ENCODE peak calls at places on chromosome 12, in five cellular contexts. T, B, H, J and C are unnamed samples.

GRCh38 chr12:28536088-28536487 is 345.8 kb downstream of the CCDC91 start:
- DNase-seq in B (no peak), J (peak), H (no peak), T (peak), C (peak)

GRCh38 chr12:105319691-105320209 is 10.7 kb upstream of the C12orf75 start:
- DNase-seq in J (no peak), H (peak), T (no peak), B (no peak), C (no peak)

GRCh38 chr12:88299567-88300101 is 157.5 kb downstream of the TMTC3 start:
- DNase-seq in J (peak), H (no peak), B (peak), T (peak), C (peak)

GRCh38 chr12:64229240-64229639 is 7.1 kb upstream of the KICS2 start:
- DNase-seq in H (no peak), J (no peak), B (no peak), T (no peak), C (no peak)

GRCh38 chr12:70560671-70561070 is 76.6 kb downstream of the PTPRB start:
- DNase-seq in B (no peak), T (no peak), J (no peak), H (no peak), C (no peak)

GRCh38 chr12:94614288-94614721 is 36.1 kb downstream of the TMCC3 start:
- DNase-seq in H (no peak), T (no peak), B (no peak), J (no peak), C (no peak)

GRCh38 chr12:28958553-28959195 is 190.4 kb upstream of the FAR2 start:
- DNase-seq in B (peak), J (no peak), T (no peak), H (no peak), C (no peak)

GRCh38 chr12:88401153-88401552 is 179.1 kb downstream of the KITLG start:
- DNase-seq in T (no peak), H (no peak), B (peak), J (no peak), C (no peak)

GRCh38 chr12:59429766-59430165 is 166.1 kb upstream of the SLC16A7 start:
- DNase-seq in J (peak), T (no peak), H (no peak), B (no peak), C (no peak)

GRCh38 chr12:62259311-62259992 is 752 bp upstream of the USP15 start:
- DNase-seq in J (no peak), H (peak), T (no peak), B (no peak), C (no peak)

GRCh38 chr12:32561931-32562341 is 117.2 kb upstream of the DNM1L start:
- DNase-seq in B (no peak), H (no peak), T (no peak), J (no peak), C (peak)

GRCh38 chr12:100128509-100128908 is 14.2 kb downstream of the BLTP3B start:
- DNase-seq in B (no peak), J (no peak), T (no peak), H (no peak), C (no peak)

GRCh38 chr12:101407054-101407437 is 526 bp downstream of the ARL1 start:
- DNase-seq in J (peak), T (no peak), H (peak), B (peak), C (no peak)

GRCh38 chr12:123063535-123063934 is 83.1 kb downstream of the ARL6IP4 start:
- DNase-seq in T (no peak), J (no peak), H (no peak), B (no peak), C (no peak)

GRCh38 chr12:32502693-32503510 is 103.5 kb downstream of the FGD4 start:
- DNase-seq in H (no peak), J (no peak), T (peak), B (no peak), C (peak)

GRCh38 chr12:132597333-132598283 is 12.8 kb downstream of the LRCOL1 start:
- DNase-seq in J (no peak), B (no peak), H (peak), T (no peak), C (no peak)

GRCh38 chr12:104387190-104387589 is 69.6 kb upstream of the CHST11 start:
- DNase-seq in J (no peak), B (peak), H (no peak), T (no peak), C (no peak)

GRCh38 chr12:88625316-88625715 is 45.0 kb upstream of the KITLG start:
- DNase-seq in H (no peak), J (no peak), T (no peak), B (no peak), C (no peak)

GRCh38 chr12:22684526-22685118 is 59.7 kb downstream of the ETNK1 start:
- DNase-seq in H (no peak), T (no peak), J (no peak), B (peak), C (no peak)

GRCh38 chr12:69619050-69619449 is 8.3 kb upstream of the LRRC10 start:
- DNase-seq in T (no peak), H (no peak), J (no peak), B (peak), C (no peak)

DNA sequence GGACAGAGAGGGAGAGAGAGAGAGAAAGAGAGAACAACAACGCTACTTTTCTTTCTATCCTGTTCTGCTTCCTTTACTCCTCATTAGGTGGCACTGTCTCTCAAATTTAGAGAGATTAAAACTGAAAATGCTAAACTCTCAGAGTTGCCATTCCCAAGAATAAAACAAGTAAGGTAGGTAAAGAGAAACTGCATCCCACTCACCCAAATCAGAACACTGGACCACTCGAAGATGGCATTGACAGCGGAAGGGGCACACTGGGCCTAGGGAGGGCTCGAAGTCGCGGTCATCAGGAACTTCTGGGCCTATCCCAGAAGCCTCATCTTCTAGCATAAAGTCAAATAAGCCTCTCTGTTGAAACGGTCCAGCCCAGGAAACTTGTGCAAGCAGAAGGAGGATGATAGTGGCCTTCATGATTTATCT is 4.5 kb downstream of the DCN start:
- DNase-seq in T (peak), B (no peak), J (no peak), H (no peak), C (no peak)
- H3K4me3 ChIP-seq in T (peak), B (no peak), J (peak), H (no peak), C (peak)

GRCh38 chr12:106580671-106581508 is 1.9 kb upstream of the RFX4 start:
- DNase-seq in T (no peak), B (no peak), H (no peak), J (no peak), C (no peak)
- H3K4me3 ChIP-seq in T (no peak), B (no peak), H (no peak), J (no peak), C (no peak)

GRCh38 chr12:27335364-27336145 is 2.9 kb downstream of the BMAL2 start:
- DNase-seq in H (no peak), B (no peak), J (no peak), T (no peak), C (no peak)

GRCh38 chr12:27334721-27335082 is 2.1 kb downstream of the BMAL2 start:
- DNase-seq in J (no peak), B (no peak), H (no peak), T (no peak), C (no peak)

GRCh38 chr12:27333311-27334009 is 824 bp downstream of the BMAL2 start:
- DNase-seq in H (peak), J (no peak), B (no peak), T (no peak), C (no peak)

GRCh38 chr12:27332407-27333310 is at the start of gene BMAL2:
- DNase-seq in J (no peak), T (no peak), B (no peak), H (peak), C (no peak)

GRCh38 chr12:27334052-27334720 is 1.6 kb downstream of the BMAL2 start:
- DNase-seq in H (no peak), T (no peak), B (no peak), J (no peak), C (no peak)
- H3K4me3 ChIP-seq in H (no peak), T (no peak), B (peak), J (peak), C (no peak)

GRCh38 chr12:9111525-9111924 is 4.2 kb downstream of the A2M start:
- DNase-seq in B (no peak), J (no peak), H (no peak), T (no peak), C (no peak)
- H3K4me3 ChIP-seq in B (no peak), J (no peak), H (no peak), T (no peak), C (no peak)

GRCh38 chr12:75479963-75480461 is 543 bp upstream of the GLIPR1 start:
- DNase-seq in B (peak), H (no peak), T (peak), J (no peak), C (peak)

GRCh38 chr12:75480469-75480949 is at the start of gene GLIPR1:
- DNase-seq in T (peak), B (peak), H (peak), J (peak), C (peak)

GRCh38 chr12:75482636-75483035 is 2.1 kb downstream of the GLIPR1 start:
- DNase-seq in B (no peak), T (no peak), J (no peak), H (no peak), C (no peak)

GRCh38 chr12:75481774-75482173 is 1.2 kb downstream of the GLIPR1 start:
- DNase-seq in B (peak), T (no peak), J (no peak), H (no peak), C (no peak)

GRCh38 chr12:75481013-75481705 is 604 bp downstream of the GLIPR1 start:
- DNase-seq in T (no peak), H (no peak), J (no peak), B (no peak), C (no peak)
- H3K4me3 ChIP-seq in T (peak), H (peak), J (peak), B (peak), C (peak)

GRCh38 chr12:47776471-47777143 is 3.6 kb downstream of the SLC48A1 start:
- DNase-seq in B (no peak), T (peak), J (no peak), H (no peak), C (no peak)
- H3K4me3 ChIP-seq in B (no peak), T (no peak), J (no peak), H (no peak), C (no peak)

DNA sequence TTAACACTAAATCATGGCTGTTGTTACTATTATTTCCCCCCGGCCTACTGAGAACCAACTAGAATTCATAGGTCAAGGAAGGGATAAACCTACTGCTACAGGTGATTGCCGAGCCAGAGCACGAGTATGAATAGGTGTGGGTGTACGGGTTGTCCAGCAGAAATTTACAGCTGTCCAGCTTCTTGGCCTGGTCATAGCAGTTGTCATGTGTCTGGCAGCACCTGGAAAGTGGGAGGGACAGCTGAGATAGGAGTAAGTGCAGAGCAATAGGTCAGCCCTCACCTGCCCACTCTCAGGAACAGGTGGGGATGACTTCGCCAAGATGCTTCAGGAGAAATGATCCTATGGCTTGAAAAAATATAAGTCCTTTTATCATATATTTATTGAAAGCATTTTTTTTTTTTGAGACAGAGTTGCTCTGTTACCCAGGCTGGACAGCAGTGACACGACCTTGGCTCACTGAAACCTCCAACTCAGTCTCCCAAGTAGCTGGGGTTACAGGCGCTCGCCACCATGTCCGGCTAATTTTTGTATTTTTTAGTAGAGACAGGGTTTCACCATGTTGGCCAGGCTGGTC is 2.6 kb downstream of the PLA2G1B start:
- DNase-seq in H (no peak), T (no peak), B (no peak), J (no peak), C (no peak)
- H3K4me3 ChIP-seq in H (no peak), T (no peak), B (no peak), J (no peak), C (no peak)